ENCODE peak calls at places on chromosome 1, in four cellular contexts. One of them, this sample, is unnamed.
A peak's percentile ranks its signal among the peaks of the same experiment; 100 is the strongest.

GRCh38 chr1:27007909-27008582 is 4.6 kb downstream of the TENT5B start:
- DNase-seq in heart right ventricle: no peak
- DNase-seq in activated T-helper 1 cell treated with anti-CD3 and anti-CD28 coated beads, Interleukin-2, amount 50 U/mL, for 16 hours: no peak
- DNase-seq in H9: peak; percentile 89
- DNase-seq in this sample: peak; percentile 64

GRCh38 chr1:205072286-205072685 is 12.0 kb downstream of the TMEM81 start:
- DNase-seq in heart right ventricle: no peak
- DNase-seq in activated T-helper 1 cell treated with anti-CD3 and anti-CD28 coated beads, Interleukin-2, amount 50 U/mL, for 16 hours: no peak
- DNase-seq in H9: no peak
- DNase-seq in this sample: no peak

GRCh38 chr1:248805905-248806304 is 19.8 kb downstream of the SH3BP5L start:
- DNase-seq in heart right ventricle: no peak
- DNase-seq in activated T-helper 1 cell treated with anti-CD3 and anti-CD28 coated beads, Interleukin-2, amount 50 U/mL, for 16 hours: no peak
- DNase-seq in H9: no peak
- DNase-seq in this sample: no peak

GRCh38 chr1:12138196-12139183 is 28.3 kb upstream of the TNFRSF1B start:
- DNase-seq in heart right ventricle: no peak
- DNase-seq in activated T-helper 1 cell treated with anti-CD3 and anti-CD28 coated beads, Interleukin-2, amount 50 U/mL, for 16 hours: no peak
- DNase-seq in H9: no peak
- DNase-seq in this sample: no peak

GRCh38 chr1:41152622-41153044 is 89.5 kb downstream of the SCMH1 start:
- DNase-seq in heart right ventricle: no peak
- DNase-seq in activated T-helper 1 cell treated with anti-CD3 and anti-CD28 coated beads, Interleukin-2, amount 50 U/mL, for 16 hours: no peak
- DNase-seq in H9: no peak
- DNase-seq in this sample: no peak

GRCh38 chr1:67584938-67585337 is 100.1 kb upstream of the GADD45A start:
- DNase-seq in heart right ventricle: no peak
- DNase-seq in activated T-helper 1 cell treated with anti-CD3 and anti-CD28 coated beads, Interleukin-2, amount 50 U/mL, for 16 hours: no peak
- DNase-seq in H9: no peak
- DNase-seq in this sample: no peak

GRCh38 chr1:62725255-62725654 is 37.1 kb upstream of the DOCK7 start:
- DNase-seq in heart right ventricle: no peak
- DNase-seq in activated T-helper 1 cell treated with anti-CD3 and anti-CD28 coated beads, Interleukin-2, amount 50 U/mL, for 16 hours: no peak
- DNase-seq in H9: no peak
- DNase-seq in this sample: no peak

GRCh38 chr1:54971317-54971791 is 9.1 kb upstream of the TMEM61 start:
- DNase-seq in heart right ventricle: no peak
- DNase-seq in activated T-helper 1 cell treated with anti-CD3 and anti-CD28 coated beads, Interleukin-2, amount 50 U/mL, for 16 hours: no peak
- DNase-seq in H9: no peak
- DNase-seq in this sample: no peak

This sample was measured in WTC11.